ENCODE peak calls at places on chromosomes 2 and 18, in eight cellular contexts. X, A, J, I, C, G, L and O are unnamed samples.
A peak's percentile ranks its signal among the peaks of the same experiment; 100 is the strongest.

GRCh38 chr2:184598313-184599053 is at the start of gene ZNF804A:
- DNase-seq in X (peak; percentile 55), A (no peak), J (peak; percentile 49), I (no peak), C (peak; percentile 87), G (peak; percentile 54), L (peak; percentile 12), O (peak; percentile 82)

GRCh38 chr2:234378440-234378839 is 118.4 kb downstream of the ARL4C start:
- DNase-seq in X (peak; percentile 59), A (no peak), J (no peak), I (no peak), C (no peak), G (no peak), L (no peak), O (no peak)

GRCh38 chr18:45690975-45691815 is 32.8 kb upstream of the SLC14A1 start:
- DNase-seq in X (peak; percentile 85), A (peak; percentile 62), J (peak; percentile 80), I (peak; percentile 53), C (peak; percentile 81), G (peak; percentile 83), L (peak; percentile 31), O (peak; percentile 87)

GRCh38 chr2:206443735-206444527 is 599 bp downstream of the ADAM23 start:
- DNase-seq in X (peak; percentile 48), A (no peak), J (peak; percentile 51), I (no peak), C (peak; percentile 39), G (peak; percentile 26), L (peak; percentile 46), O (peak; percentile 69)

GRCh38 chr2:285506-285905 is 2.4 kb downstream of the ALKAL2 start:
- DNase-seq in X (peak; percentile 76), A (no peak), J (no peak), I (no peak), C (no peak), G (no peak), L (no peak), O (no peak)

GRCh38 chr2:241897231-241897916 is 27.8 kb downstream of the RTP5 start:
- DNase-seq in X (no peak), A (no peak), J (peak; percentile 22), I (no peak), C (no peak), G (peak; percentile 6), L (no peak), O (no peak)

GRCh38 chr2:53724511-53724910 is 43.1 kb upstream of the CHAC2 start:
- DNase-seq in X (peak; percentile 81), A (no peak), J (no peak), I (no peak), C (peak; percentile 1), G (no peak), L (no peak), O (no peak)

GRCh38 chr18:49920731-49921130 is 107.4 kb upstream of the ACAA2 start:
- DNase-seq in X (no peak), A (no peak), J (no peak), I (no peak), C (peak; percentile 75), G (no peak), L (no peak), O (no peak)

GRCh38 chr2:25104741-25105140 is 62.9 kb downstream of the EFR3B start:
- DNase-seq in X (no peak), A (no peak), J (no peak), I (no peak), C (no peak), G (no peak), L (no peak), O (no peak)
- TF ChIP-seq CTCF in X (no peak), A (no peak), J (no peak), I (no peak), C (no peak), G (no peak), L (no peak), O (no peak)

GRCh38 chr2:29560566-29560965 is 360.8 kb downstream of the ALK start:
- DNase-seq in X (no peak), A (no peak), J (no peak), I (no peak), C (no peak), G (no peak), L (no peak), O (no peak)

GRCh38 chr2:29561241-29562027 is 360.0 kb downstream of the ALK start:
- DNase-seq in X (peak; percentile 31), A (no peak), J (no peak), I (no peak), C (no peak), G (no peak), L (no peak), O (no peak)

GRCh38 chr2:29562896-29563295 is 358.5 kb downstream of the ALK start:
- DNase-seq in X (peak; percentile 5), A (no peak), J (no peak), I (no peak), C (peak; percentile 37), G (no peak), L (no peak), O (no peak)

GRCh38 chr2:29562319-29562718 is 359.1 kb downstream of the ALK start:
- DNase-seq in X (peak; percentile 2), A (no peak), J (no peak), I (no peak), C (no peak), G (no peak), L (no peak), O (no peak)

GRCh38 chr2:29563697-29564096 is 357.7 kb downstream of the ALK start:
- DNase-seq in X (no peak), A (no peak), J (no peak), I (no peak), C (no peak), G (no peak), L (no peak), O (no peak)
- TF ChIP-seq CTCF in X (no peak), A (no peak), J (no peak), I (no peak), C (no peak), G (no peak), L (no peak), O (no peak)

GRCh38 chr2:224359569-224359968 is 42.3 kb downstream of the FAM124B start:
- DNase-seq in X (peak; percentile 11), A (no peak), J (peak; percentile 71), I (no peak), C (peak; percentile 65), G (no peak), L (no peak), O (peak; percentile 42)
- TF ChIP-seq CTCF in X (peak; percentile 49), A (peak; percentile 34), J (peak; percentile 71), I (peak; percentile 53), C (peak; percentile 60), G (no peak), L (peak; percentile 5), O (peak; percentile 11)

GRCh38 chr2:231611273-231612198 is 18.9 kb downstream of the TEX44 start:
- DNase-seq in X (peak; percentile 44), A (peak; percentile 84), J (peak; percentile 84), I (peak; percentile 62), C (peak; percentile 35), G (peak; percentile 31), L (peak; percentile 92), O (peak; percentile 56)
- TF ChIP-seq CTCF in X (peak; percentile 26), A (no peak), J (peak; percentile 66), I (peak; percentile 76), C (peak; percentile 41), G (no peak), L (peak; percentile 29), O (peak; percentile 11)